ENCODE peak calls at places on chromosomes 7 and 10, in ten cellular contexts. O, B, L, W, U, N, T, A, Q and V are unnamed samples.

GRCh38 chr10:101675115-101675514 is 19.9 kb downstream of the FBXW4 start:
- DNase-seq in T (no peak), O (no peak), N (no peak), B (no peak), A (no peak), L (no peak), W (no peak), U (no peak), Q (no peak), V (no peak)

GRCh38 chr10:101036726-101037125 is 5.7 kb downstream of the SFXN3 start:
- DNase-seq in N (no peak), B (no peak), L (no peak), T (no peak), O (no peak), U (no peak), A (no peak), W (no peak), Q (no peak), V (no peak)

GRCh38 chr7:111987115-111987826 is 218.9 kb downstream of the DOCK4 start:
- DNase-seq in Q (no peak), N (no peak), T (no peak), A (no peak), W (no peak), O (no peak), U (peak), L (no peak), B (peak), V (no peak)

GRCh38 chr7:85454904-85455303 is 268.0 kb upstream of the SEMA3D start:
- DNase-seq in N (no peak), B (peak), Q (no peak), W (no peak), L (no peak), O (no peak), U (no peak), A (no peak), T (no peak), V (no peak)

GRCh38 chr7:44078521-44078920 is 3.8 kb downstream of the POLM start:
- DNase-seq in B (no peak), O (peak), L (no peak), A (no peak), W (peak), T (no peak), Q (no peak), N (no peak), U (no peak), V (no peak)

GRCh38 chr7:85719981-85720963 is 533.4 kb upstream of the SEMA3D start:
- DNase-seq in Q (no peak), T (peak), U (peak), L (no peak), N (no peak), W (no peak), B (peak), A (no peak), O (no peak), V (no peak)

GRCh38 chr10:89391882-89392756 is at the start of gene IFIT1:
- DNase-seq in A (no peak), B (peak), Q (peak), W (no peak), T (peak), U (peak), N (peak), L (peak), O (no peak), V (peak)

GRCh38 chr7:80699656-80700318 is 61.3 kb downstream of the CD36 start:
- DNase-seq in O (no peak), T (no peak), U (peak), N (no peak), A (no peak), B (peak), Q (no peak), L (no peak), W (no peak), V (no peak)

GRCh38 chr10:132618158-132618924 is 80.8 kb downstream of the INPP5A start:
- DNase-seq in A (no peak), W (no peak), T (no peak), O (no peak), B (no peak), Q (no peak), N (no peak), U (peak), L (no peak), V (no peak)

GRCh38 chr10:57624066-57624465 is 643.6 kb downstream of the IPMK start:
- DNase-seq in N (no peak), A (no peak), O (no peak), L (no peak), Q (no peak), U (no peak), B (no peak), T (no peak), W (no peak), V (peak)

GRCh38 chr10:112959207-112959838 is 9.3 kb downstream of the TCF7L2 start:
- DNase-seq in U (peak), B (peak), O (no peak), T (no peak), A (no peak), Q (no peak), W (no peak), L (no peak), N (no peak), V (no peak)

GRCh38 chr10:110006358-110007170 is 1.2 kb upstream of the ADD3 start:
- DNase-seq in Q (peak), W (peak), U (peak), T (peak), L (no peak), A (peak), O (peak), N (no peak), B (peak), V (no peak)

GRCh38 chr10:126063353-126063791 is 167.0 kb downstream of the FANK1 start:
- DNase-seq in T (no peak), B (peak), A (no peak), O (no peak), U (peak), W (no peak), Q (no peak), N (peak), L (no peak), V (no peak)

GRCh38 chr10:83942410-83942809 is 196.9 kb upstream of the GHITM start:
- DNase-seq in U (no peak), N (no peak), A (no peak), B (no peak), W (no peak), O (no peak), T (no peak), Q (no peak), L (no peak), V (no peak)

GRCh38 chr7:44912775-44913347 is 27.5 kb upstream of the PURB start:
- DNase-seq in U (peak), B (no peak), L (no peak), N (no peak), O (no peak), T (no peak), A (no peak), Q (no peak), W (no peak), V (no peak)

GRCh38 chr7:26417911-26418413 is 126.3 kb downstream of the SNX10 start:
- DNase-seq in U (no peak), N (no peak), O (no peak), W (no peak), Q (no peak), T (no peak), L (no peak), B (peak), A (no peak), V (no peak)

GRCh38 chr10:98252451-98252850 is 15.5 kb downstream of the LOXL4 start:
- DNase-seq in N (no peak), W (no peak), O (no peak), B (no peak), T (no peak), U (no peak), L (no peak), A (no peak), Q (no peak), V (no peak)

GRCh38 chr7:96589038-96589437 is 120.6 kb downstream of the SEM1 start:
- DNase-seq in A (no peak), U (no peak), N (no peak), T (no peak), B (no peak), L (no peak), O (no peak), Q (peak), W (no peak), V (no peak)

GRCh38 chr10:77357611-77358010 is 280.0 kb downstream of the KCNMA1 start:
- DNase-seq in A (no peak), L (no peak), O (no peak), N (peak), B (peak), Q (no peak), T (no peak), U (peak), W (no peak), V (no peak)

GRCh38 chr7:76182225-76182965 is 19.3 kb upstream of the SRRM3 start:
- DNase-seq in A (no peak), T (no peak), O (no peak), W (no peak), N (no peak), L (no peak), U (no peak), Q (no peak), B (no peak), V (no peak)

GRCh38 chr10:132847416-132847777 is 61.5 kb upstream of the NKX6-2 start:
- DNase-seq in A (no peak), W (no peak), O (no peak), Q (no peak), L (no peak), N (no peak), B (no peak), T (no peak), U (no peak), V (no peak)

GRCh38 chr10:23341004-23341403 is 3.6 kb downstream of the C10orf67 start:
- DNase-seq in B (no peak), L (no peak), T (no peak), U (peak), O (no peak), N (no peak), Q (no peak), A (no peak), W (no peak), V (no peak)

GRCh38 chr10:110783509-110784103 is 88.1 kb upstream of the PDCD4 start:
- DNase-seq in B (peak), U (peak), W (no peak), T (no peak), A (no peak), N (no peak), O (no peak), L (no peak), Q (no peak), V (no peak)

GRCh38 chr10:47368431-47369180 is 15.5 kb downstream of the ZNF488 start:
- DNase-seq in T (peak), W (no peak), N (no peak), Q (no peak), A (no peak), O (peak), L (no peak), U (no peak), B (no peak), V (no peak)